ENCODE peak calls at places on chromosome 2, in seven cellular contexts. T, H, N, A, F, Q and E are unnamed samples.

GRCh38 chr2:60465736-60466135 is 87.7 kb downstream of the BCL11A start:
- DNase-seq in A (no peak), N (no peak), F (no peak), Q (no peak), T (no peak), H (no peak), E (no peak)

GRCh38 chr2:209411718-209412117 is 12.1 kb upstream of the MAP2 start:
- DNase-seq in H (no peak), Q (no peak), A (no peak), T (no peak), F (no peak), N (no peak), E (no peak)

GRCh38 chr2:226211439-226211838 is 588.2 kb downstream of the IRS1 start:
- DNase-seq in Q (peak; percentile 91), H (peak; percentile 98), F (no peak), A (no peak), T (no peak), N (no peak), E (peak; percentile 14)

GRCh38 chr2:28068098-28068497 is 177.6 kb downstream of the BABAM2 start:
- DNase-seq in A (no peak), H (no peak), F (no peak), N (no peak), Q (no peak), T (no peak), E (no peak)

GRCh38 chr2:8044046-8044594 is 637.7 kb upstream of the ID2 start:
- DNase-seq in H (no peak), F (no peak), A (no peak), Q (no peak), T (no peak), N (no peak), E (no peak)

GRCh38 chr2:57890462-57890861 is 156.1 kb upstream of the VRK2 start:
- DNase-seq in Q (peak; percentile 32), H (peak; percentile 37), A (no peak), F (no peak), T (no peak), N (no peak), E (no peak)

GRCh38 chr2:32425719-32426141 is 68.9 kb downstream of the BIRC6 start:
- DNase-seq in H (peak; percentile 74), T (no peak), F (no peak), N (no peak), Q (peak; percentile 24), A (peak; percentile 29), E (no peak)

GRCh38 chr2:106959975-106960632 is 74.1 kb upstream of the ST6GAL2 start:
- DNase-seq in H (no peak), T (no peak), A (no peak), N (no peak), F (no peak), Q (peak; percentile 35), E (no peak)

GRCh38 chr2:100009743-100010142 is 132.6 kb downstream of the AFF3 start:
- DNase-seq in H (no peak), T (no peak), Q (no peak), F (no peak), A (no peak), N (no peak), E (no peak)

GRCh38 chr2:120712180-120712678 is 23.4 kb upstream of the GLI2 start:
- DNase-seq in T (no peak), H (peak; percentile 79), Q (no peak), F (no peak), A (peak; percentile 31), N (no peak), E (peak; percentile 50)

GRCh38 chr2:15561574-15562344 is 625 bp upstream of the NBAS start:
- DNase-seq in T (peak; percentile 50), N (no peak), F (peak; percentile 58), A (no peak), H (peak; percentile 61), Q (peak; percentile 71), E (peak; percentile 29)

GRCh38 chr2:200279857-200280256 is 26.6 kb upstream of the SPATS2L start:
- DNase-seq in H (no peak), N (no peak), A (no peak), Q (no peak), T (no peak), F (no peak), E (no peak)

GRCh38 chr2:31054817-31055216 is 83.4 kb downstream of the GALNT14 start:
- DNase-seq in T (no peak), N (no peak), H (no peak), F (no peak), A (no peak), Q (no peak), E (no peak)

GRCh38 chr2:211690736-211691135 is 847.9 kb downstream of the ERBB4 start:
- DNase-seq in A (no peak), Q (no peak), F (no peak), H (no peak), N (no peak), T (no peak), E (no peak)

GRCh38 chr2:176246324-176246723 is 22.9 kb upstream of the MTX2 start:
- DNase-seq in N (no peak), F (no peak), A (no peak), Q (no peak), H (no peak), T (no peak), E (no peak)

GRCh38 chr2:102488063-102488462 is 15.0 kb downstream of the SLC9A4 start:
- DNase-seq in N (no peak), F (peak; percentile 16), Q (peak; percentile 62), T (no peak), H (peak; percentile 55), A (no peak), E (peak; percentile 69)

GRCh38 chr2:29615841-29616240 is 305.5 kb downstream of the ALK start:
- DNase-seq in N (no peak), Q (no peak), T (no peak), A (no peak), F (no peak), H (no peak), E (no peak)

GRCh38 chr2:3324404-3325281 is 53.0 kb downstream of the EIPR1 start:
- DNase-seq in H (no peak), F (no peak), N (no peak), T (no peak), Q (no peak), A (no peak), E (no peak)

GRCh38 chr2:222912117-222912516 is 51.3 kb downstream of the ACSL3 start:
- DNase-seq in A (no peak), F (no peak), N (no peak), T (no peak), H (peak; percentile 78), Q (no peak), E (no peak)

GRCh38 chr2:17878222-17879136 is at the start of gene KCNS3:
- DNase-seq in Q (peak; percentile 8), H (no peak), F (peak; percentile 21), N (peak; percentile 58), T (no peak), A (peak; percentile 59), E (peak; percentile 65)

GRCh38 chr2:20781656-20782265 is 41.1 kb downstream of the LDAH start:
- DNase-seq in T (no peak), N (no peak), Q (peak; percentile 8), A (peak; percentile 32), H (peak; percentile 25), F (peak; percentile 53), E (peak; percentile 27)

GRCh38 chr2:15909157-15909556 is 31.2 kb upstream of the MYCN start:
- DNase-seq in Q (no peak), T (no peak), A (no peak), F (no peak), H (no peak), N (no peak), E (no peak)

GRCh38 chr2:86028763-86029381 is 76.8 kb downstream of the POLR1A start:
- DNase-seq in F (peak; percentile 87), H (no peak), Q (no peak), A (no peak), N (peak; percentile 88), T (no peak), E (no peak)

GRCh38 chr2:7845332-7845731 is 836.5 kb upstream of the ID2 start:
- DNase-seq in A (no peak), F (no peak), Q (peak; percentile 73), H (peak; percentile 96), N (no peak), T (no peak), E (no peak)

GRCh38 chr2:177397501-177398289 is 5.1 kb downstream of the AGPS start:
- DNase-seq in T (no peak), N (no peak), A (no peak), Q (peak; percentile 96), F (peak; percentile 81), H (peak; percentile 92), E (peak; percentile 79)

GRCh38 chr2:26184555-26185303 is 11.8 kb downstream of the GAREM2 start:
- DNase-seq in H (peak; percentile 83), A (peak; percentile 86), T (peak; percentile 68), Q (peak; percentile 51), N (peak; percentile 93), F (peak; percentile 86), E (no peak)

GRCh38 chr2:127597984-127598380 is 48.0 kb upstream of the GPR17 start:
- DNase-seq in A (no peak), H (peak; percentile 22), F (no peak), T (no peak), Q (peak; percentile 37), N (no peak), E (peak; percentile 24)

GRCh38 chr2:238634701-238635402 is 208.1 kb downstream of the ASB1 start:
- DNase-seq in H (no peak), Q (no peak), A (no peak), T (no peak), N (no peak), F (no peak), E (no peak)

GRCh38 chr2:208266641-208267335 is 733 bp downstream of the PIKFYVE start:
- DNase-seq in H (peak; percentile 32), N (no peak), Q (peak; percentile 51), A (no peak), F (peak; percentile 47), T (peak; percentile 30), E (no peak)